ENCODE peak calls at places on chromosomes 13 and 19, in eight cellular contexts. F is H9, W is bronchial epithelial cell, H is neural progenitor cell, C is foreskin fibroblast, G is uterus, P is AG09309, U is endodermal cell. I is an unnamed sample.

GRCh38 chr19:41403181-41403970 is 5.8 kb downstream of the BCKDHA start:
- DNase-seq in F (no peak), W (no peak), H (no peak), C (no peak), G (no peak), P (no peak), U (no peak), I (no peak)

GRCh38 chr19:54209748-54210494 is 9.3 kb downstream of the RPS9 start:
- DNase-seq in F (no peak), W (peak), H (no peak), C (peak), G (peak), P (peak), U (no peak), I (peak)

GRCh38 chr13:102913924-102914628 is 68.2 kb downstream of the ERCC5 start:
- DNase-seq in F (no peak), W (peak), H (no peak), C (peak), G (no peak), P (no peak), U (no peak), I (no peak)

GRCh38 chr19:54478677-54479266 is 5.7 kb upstream of the CDC42EP5 start:
- DNase-seq in F (peak), W (peak), H (peak), C (peak), G (no peak), P (no peak), U (peak), I (no peak)

GRCh38 chr13:74226791-74227475 is 92.7 kb upstream of the KLF12 start:
- DNase-seq in F (no peak), W (no peak), H (no peak), C (peak), G (no peak), P (peak), U (no peak), I (no peak)

GRCh38 chr19:45508931-45509691 is 1.8 kb downstream of the VASP start:
- DNase-seq in F (peak), W (peak), H (peak), C (peak), G (peak), P (no peak), U (peak), I (peak)

GRCh38 chr19:34220472-34221063 is 33.8 kb upstream of the GARRE1 start:
- DNase-seq in F (peak), W (peak), H (peak), C (peak), G (no peak), P (no peak), U (peak), I (peak)

GRCh38 chr19:48966541-48967345 is 1.6 kb downstream of the FTL start:
- DNase-seq in F (no peak), W (no peak), H (peak), C (peak), G (no peak), P (no peak), U (no peak), I (no peak)

GRCh38 chr13:41304551-41304950 is 6.5 kb upstream of the NAA16 start:
- DNase-seq in F (no peak), W (no peak), H (no peak), C (no peak), G (no peak), P (no peak), U (no peak), I (no peak)

GRCh38 chr19:41933693-41934426 is 5.6 kb upstream of the ERFL start:
- DNase-seq in F (no peak), W (no peak), H (no peak), C (no peak), G (no peak), P (no peak), U (peak), I (no peak)

GRCh38 chr19:54696766-54697165 is 27.5 kb upstream of the KIR3DL3 start:
- DNase-seq in F (no peak), W (no peak), H (no peak), C (no peak), G (no peak), P (no peak), U (no peak), I (no peak)

GRCh38 chr19:42081584-42082258 is 5.8 kb downstream of the ZNF574 start:
- DNase-seq in F (no peak), W (peak), H (no peak), C (peak), G (no peak), P (no peak), U (no peak), I (no peak)

GRCh38 chr19:29372921-29373797 is 152.6 kb upstream of the VSTM2B start:
- DNase-seq in F (peak), W (no peak), H (no peak), C (no peak), G (no peak), P (no peak), U (peak), I (no peak)

GRCh38 chr19:17719730-17720486 is 628 bp downstream of the MAP1S start:
- DNase-seq in F (no peak), W (peak), H (peak), C (no peak), G (no peak), P (no peak), U (peak), I (no peak)

GRCh38 chr19:5017235-5017634 is 48.3 kb downstream of the KDM4B start:
- DNase-seq in F (no peak), W (peak), H (no peak), C (peak), G (no peak), P (no peak), U (no peak), I (no peak)

GRCh38 chr19:55156202-55157063 is 1.1 kb downstream of the TNNI3 start:
- DNase-seq in F (peak), W (peak), H (peak), C (peak), G (no peak), P (no peak), U (peak), I (no peak)

GRCh38 chr13:35496011-35496410 is 19.5 kb upstream of the MAB21L1 start:
- DNase-seq in F (no peak), W (no peak), H (no peak), C (no peak), G (no peak), P (no peak), U (no peak), I (no peak)

GRCh38 chr13:21395953-21396352 is 63.1 kb downstream of the ZDHHC20 start:
- DNase-seq in F (no peak), W (no peak), H (no peak), C (no peak), G (no peak), P (no peak), U (no peak), I (no peak)

GRCh38 chr19:46488551-46488950 is 7.1 kb downstream of the PNMA8B start:
- DNase-seq in F (no peak), W (no peak), H (no peak), C (no peak), G (no peak), P (no peak), U (peak), I (no peak)

GRCh38 chr13:36297600-36298338 is at the start of gene CCDC169:
- DNase-seq in F (peak), W (peak), H (peak), C (peak), G (peak), P (no peak), U (peak), I (peak)

GRCh38 chr19:51168571-51169282 is 26.6 kb downstream of the SIGLEC7 start:
- DNase-seq in F (no peak), W (no peak), H (no peak), C (no peak), G (no peak), P (no peak), U (no peak), I (no peak)

GRCh38 chr13:104694397-104694796 is 1628.2 kb upstream of the SLC10A2 start:
- DNase-seq in F (no peak), W (no peak), H (no peak), C (no peak), G (no peak), P (no peak), U (no peak), I (no peak)

GRCh38 chr19:52992109-52993004 is 21.4 kb upstream of the ERVV-1 start:
- DNase-seq in F (peak), W (no peak), H (peak), C (peak), G (peak), P (no peak), U (peak), I (no peak)

GRCh38 chr19:2061936-2062729 is 11.1 kb upstream of the MKNK2 start:
- DNase-seq in F (peak), W (no peak), H (peak), C (no peak), G (no peak), P (no peak), U (no peak), I (no peak)

GRCh38 chr19:11414544-11414943 is 4.6 kb downstream of the RGL3 start:
- DNase-seq in F (no peak), W (no peak), H (no peak), C (peak), G (no peak), P (no peak), U (no peak), I (no peak)

GRCh38 chr19:39390460-39390758 is 497 bp downstream of the PAF1 start:
- DNase-seq in F (no peak), W (peak), H (no peak), C (no peak), G (no peak), P (no peak), U (no peak), I (no peak)

GRCh38 chr13:42405665-42406390 is 133.9 kb downstream of the AKAP11 start:
- DNase-seq in F (no peak), W (peak), H (no peak), C (peak), G (no peak), P (no peak), U (no peak), I (no peak)

GRCh38 chr19:12000152-12000981 is 35.1 kb downstream of the ZNF433 start:
- DNase-seq in F (no peak), W (peak), H (no peak), C (peak), G (no peak), P (no peak), U (no peak), I (no peak)

GRCh38 chr13:34678154-34678553 is 263.9 kb upstream of the NBEA start:
- DNase-seq in F (no peak), W (peak), H (no peak), C (peak), G (no peak), P (no peak), U (no peak), I (no peak)

GRCh38 chr19:35612559-35613321 is at the start of gene HAUS5:
- DNase-seq in F (peak), W (peak), H (peak), C (peak), G (peak), P (peak), U (peak), I (peak)
- TF ChIP-seq CTCF in F (no peak), W (no peak), H (peak), C (no peak), G (no peak), P (no peak), U (no peak), I (no peak)

GRCh38 chr19:56222901-56223300 is 20.8 kb downstream of the ZSCAN5C start:
- DNase-seq in F (no peak), W (no peak), H (no peak), C (no peak), G (no peak), P (no peak), U (no peak), I (no peak)
- TF ChIP-seq CTCF in F (peak), W (no peak), H (peak), C (no peak), G (no peak), P (no peak), U (peak), I (no peak)

DNA sequence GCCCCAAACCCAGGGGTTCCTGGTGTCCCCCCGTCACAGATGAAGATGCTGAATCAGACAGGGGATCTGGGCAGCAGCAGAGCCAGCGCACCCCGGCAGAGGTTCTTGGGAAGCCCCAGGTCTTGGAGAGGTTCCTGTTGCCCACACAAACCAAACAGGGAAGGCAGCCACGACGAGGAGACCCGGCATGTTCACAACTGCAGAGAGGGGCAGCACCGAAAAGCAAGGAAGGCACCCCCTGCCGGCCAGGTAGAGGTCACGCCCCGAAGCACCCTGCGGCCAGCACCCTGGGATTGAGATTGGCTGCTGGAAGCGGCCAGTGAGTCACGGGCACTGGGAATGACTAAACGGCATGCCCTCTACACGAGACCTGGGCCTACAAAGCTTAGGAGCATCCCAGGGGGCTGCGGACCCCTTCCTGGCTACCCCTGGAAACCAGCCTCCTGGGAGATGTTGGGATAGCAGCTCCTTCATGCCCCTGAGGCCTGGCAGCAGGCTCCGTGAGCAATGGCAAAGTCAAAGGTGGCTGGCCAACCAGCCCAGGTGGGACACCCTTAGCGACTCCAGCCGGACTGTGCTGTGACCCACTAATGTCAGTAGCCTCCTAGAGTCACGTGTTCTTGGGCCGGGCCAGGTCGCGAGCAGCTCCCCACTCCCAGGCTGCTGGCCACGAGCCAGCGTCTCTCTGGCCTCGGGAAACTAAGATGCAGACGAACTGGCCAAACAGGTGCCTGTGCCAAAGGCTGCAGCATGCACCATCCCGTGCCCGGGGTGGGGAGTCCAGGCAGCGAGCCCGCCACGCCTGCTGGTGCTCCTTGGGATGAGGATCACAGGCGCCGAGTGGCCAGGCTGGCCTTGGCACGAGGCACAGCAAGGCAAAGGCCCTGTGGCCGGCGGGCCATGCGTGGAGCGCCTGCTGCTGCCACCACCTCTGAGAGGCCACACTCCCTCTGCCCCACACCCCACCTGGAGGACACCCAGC is 43.2 kb downstream of the MLLT1 start:
- DNase-seq in F (no peak), W (peak), H (no peak), C (no peak), G (peak), P (no peak), U (no peak), I (no peak)
- TF ChIP-seq CTCF in F (peak), W (peak), H (no peak), C (no peak), G (no peak), P (no peak), U (peak), I (no peak)

GRCh38 chr13:110714798-110715394 is 1.4 kb downstream of the ING1 start:
- DNase-seq in F (peak), W (peak), H (peak), C (peak), G (peak), P (no peak), U (peak), I (peak)

GRCh38 chr13:110713981-110714797 is 689 bp downstream of the ING1 start:
- DNase-seq in F (peak), W (peak), H (peak), C (peak), G (peak), P (no peak), U (peak), I (no peak)

GRCh38 chr13:110716235-110716505 is 2.7 kb downstream of the ING1 start:
- DNase-seq in F (no peak), W (no peak), H (peak), C (peak), G (no peak), P (no peak), U (no peak), I (no peak)

GRCh38 chr13:110713642-110713952 is at the start of gene ING1:
- DNase-seq in F (no peak), W (no peak), H (no peak), C (no peak), G (no peak), P (no peak), U (no peak), I (no peak)

DNA sequence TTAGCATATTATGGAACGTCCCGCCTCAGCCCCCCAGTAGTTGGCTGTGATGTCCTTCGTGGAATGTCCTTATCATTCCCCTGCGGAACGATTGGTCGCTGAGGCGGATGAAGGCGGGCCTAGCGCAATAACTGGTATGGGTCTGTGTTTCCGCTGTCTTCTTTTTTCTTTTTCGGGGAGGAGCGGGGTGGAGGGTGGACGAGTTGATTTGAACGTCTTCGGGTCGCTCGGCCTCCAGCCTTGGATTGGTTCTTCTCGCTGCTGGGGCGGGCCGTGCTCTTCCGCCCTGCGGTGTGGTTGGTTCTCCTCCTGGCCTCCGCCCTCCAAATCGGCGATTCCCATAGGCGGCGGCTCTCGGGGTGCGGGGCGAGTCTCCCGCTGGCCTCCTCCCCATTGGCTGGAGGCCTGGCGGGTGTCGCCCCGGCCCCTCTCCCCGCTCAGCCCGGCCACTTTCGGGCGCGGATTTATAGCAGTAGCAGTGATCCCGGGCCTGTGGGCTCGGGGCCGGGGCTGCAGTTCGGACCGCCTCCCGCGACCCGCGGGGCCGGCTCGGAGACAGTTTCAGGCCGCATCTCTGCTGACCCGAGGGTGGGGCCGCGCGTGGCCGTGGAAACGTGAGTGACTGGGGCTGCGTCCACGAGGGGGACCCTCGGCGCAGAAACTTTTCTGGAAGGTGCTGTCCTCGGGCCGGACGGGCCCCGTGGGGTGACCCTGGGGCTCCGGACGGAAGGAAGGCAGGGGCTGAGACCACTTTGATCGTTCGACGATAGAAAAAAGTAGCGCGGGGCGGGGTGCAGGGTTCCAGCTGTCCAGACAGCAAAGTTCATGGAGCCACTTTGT is 2.1 kb downstream of the ING1 start:
- DNase-seq in F (peak), W (peak), H (peak), C (peak), G (peak), P (peak), U (peak), I (peak)
- TF ChIP-seq CTCF in F (no peak), W (peak), H (peak), C (peak), G (no peak), P (peak), U (peak), I (no peak)

I was measured in omental fat pad.